ENCODE peak calls at places on chromosomes 1 and 21, in six cellular contexts. J is NB4; Z is activated CD4-positive, alpha-beta memory T cell treated with anti-CD3 and anti-CD28 coated beads, Interleukin-2, amount 10 ng/mL, durations not matched to agents 7 days and 5 days; K is activated CD4-positive, CD25-positive, alpha-beta regulatory T cell; P is NCI-H2081; Y is pulmonary artery endothelial cell. I is an unnamed sample.

GRCh38 chr1:177869586-177869985 is 100.3 kb downstream of the SEC16B start:
- DNase-seq in J (no peak), P (no peak), Y (no peak), K (no peak), Z (no peak), I (no peak)

GRCh38 chr1:206551985-206552325 is 44.6 kb downstream of the RASSF5 start:
- DNase-seq in Z (peak; percentile 88), K (peak; percentile 49), P (no peak), Y (no peak), J (no peak), I (no peak)

GRCh38 chr1:228039986-228040385 is 33.2 kb downstream of the WNT3A start:
- DNase-seq in J (no peak), P (no peak), Z (no peak), Y (no peak), K (no peak), I (no peak)

GRCh38 chr21:31866077-31866511 is 6.7 kb upstream of the HUNK start:
- DNase-seq in Y (peak; percentile 11), Z (peak; percentile 62), J (peak; percentile 80), P (peak; percentile 90), K (peak; percentile 33), I (peak; percentile 75)

GRCh38 chr1:60281360-60281932 is 207.9 kb upstream of the C1orf87 start:
- DNase-seq in J (peak; percentile 65), P (peak; percentile 84), K (no peak), Z (peak; percentile 18), Y (peak; percentile 67), I (peak; percentile 88)

GRCh38 chr1:232524056-232524455 is 105.9 kb downstream of the SIPA1L2 start:
- DNase-seq in P (no peak), K (no peak), Y (peak; percentile 26), J (no peak), Z (no peak), I (no peak)

GRCh38 chr1:1079408-1080121 is 5.5 kb upstream of the RNF223 start:
- DNase-seq in Z (no peak), P (peak; percentile 39), J (peak; percentile 74), Y (peak; percentile 26), K (no peak), I (no peak)

GRCh38 chr1:24540906-24541710 is 14.8 kb upstream of the NCMAP start:
- DNase-seq in Y (no peak), J (peak; percentile 59), K (no peak), Z (peak; percentile 45), P (no peak), I (no peak)

GRCh38 chr21:44424608-44425306 is 30.6 kb upstream of the LRRC3 start:
- DNase-seq in P (no peak), Y (no peak), J (no peak), K (no peak), Z (no peak), I (no peak)

GRCh38 chr21:36753556-36753955 is 54.6 kb downstream of the SIM2 start:
- DNase-seq in Z (no peak), J (no peak), P (no peak), K (no peak), Y (no peak), I (no peak)

GRCh38 chr1:152410599-152410998 is 3.5 kb downstream of the CRNN start:
- DNase-seq in Y (no peak), P (no peak), J (no peak), Z (no peak), K (no peak), I (no peak)

GRCh38 chr1:208868554-208868953 is 624.4 kb upstream of the PLXNA2 start:
- DNase-seq in Z (no peak), P (no peak), J (no peak), K (no peak), Y (peak; percentile 22), I (no peak)

GRCh38 chr1:15803380-15803779 is 4.1 kb downstream of the UQCRHL start:
- DNase-seq in Z (peak; percentile 26), J (peak; percentile 46), K (no peak), Y (no peak), P (peak; percentile 52), I (no peak)

GRCh38 chr1:212353181-212353580 is 61.5 kb downstream of the PACC1 start:
- DNase-seq in Y (no peak), Z (no peak), K (no peak), P (no peak), J (peak; percentile 14), I (no peak)

GRCh38 chr1:205933672-205934618 is 9.3 kb downstream of the SLC26A9 start:
- DNase-seq in K (no peak), Z (no peak), P (no peak), Y (peak; percentile 63), J (peak; percentile 72), I (no peak)

GRCh38 chr1:206829875-206830274 is 35.5 kb upstream of the IL20 start:
- DNase-seq in Z (no peak), J (peak; percentile 57), K (no peak), P (no peak), Y (no peak), I (no peak)

GRCh38 chr21:37227071-37228002 is 39.8 kb downstream of the VPS26C start:
- DNase-seq in P (no peak), Y (no peak), Z (no peak), K (no peak), J (no peak), I (peak; percentile 71)

GRCh38 chr1:85894651-85895050 is 186.4 kb upstream of the ZNHIT6 start:
- DNase-seq in K (no peak), J (peak; percentile 35), Y (no peak), P (no peak), Z (no peak), I (no peak)

GRCh38 chr21:30189763-30190162 is 23.2 kb upstream of the CLDN17 start:
- DNase-seq in J (no peak), Y (no peak), K (no peak), P (peak; percentile 60), Z (no peak), I (no peak)

GRCh38 chr1:63674238-63674864 is 81.1 kb downstream of the PGM1 start:
- DNase-seq in P (peak; percentile 57), K (no peak), Y (peak; percentile 45), J (peak; percentile 49), Z (no peak), I (peak; percentile 45)

GRCh38 chr1:224623743-224624333 is 7.7 kb downstream of the CNIH3 start:
- DNase-seq in J (peak; percentile 96), Z (peak; percentile 94), Y (peak; percentile 50), K (peak; percentile 50), P (no peak), I (no peak)

GRCh38 chr1:93734999-93735398 is 53.4 kb upstream of the BCAR3 start:
- DNase-seq in J (no peak), Z (no peak), K (no peak), P (no peak), Y (no peak), I (no peak)

GRCh38 chr1:82818596-82818995 is 1017.9 kb downstream of the ADGRL2 start:
- DNase-seq in P (peak; percentile 44), Z (no peak), J (no peak), Y (no peak), K (no peak), I (no peak)

GRCh38 chr1:184691719-184692324 is 62.8 kb downstream of the EDEM3 start:
- DNase-seq in K (no peak), P (peak; percentile 76), J (peak; percentile 36), Z (no peak), Y (peak; percentile 19), I (no peak)

GRCh38 chr1:225693085-225693698 is 40.3 kb upstream of the ENAH start:
- DNase-seq in P (no peak), Z (no peak), Y (no peak), K (no peak), J (no peak), I (no peak)

GRCh38 chr1:76577818-76578185 is 289.5 kb upstream of the ST6GALNAC5 start:
- DNase-seq in Z (no peak), K (no peak), Y (no peak), J (no peak), P (peak; percentile 46), I (no peak)

GRCh38 chr1:234102591-234102990 is 198.1 kb downstream of the SLC35F3 start:
- DNase-seq in J (no peak), Z (no peak), Y (no peak), K (no peak), P (peak; percentile 16), I (no peak)

GRCh38 chr1:52673513-52673912 is 24.6 kb downstream of the COA7 start:
- DNase-seq in J (no peak), Z (no peak), K (no peak), Y (no peak), P (no peak), I (no peak)

GRCh38 chr21:46181953-46182547 is 2.2 kb downstream of the SPATC1L start:
- DNase-seq in Z (no peak), P (no peak), J (no peak), K (no peak), Y (no peak), I (no peak)

GRCh38 chr1:202207292-202207691 is 13.7 kb downstream of the LGR6 start:
- DNase-seq in K (no peak), Y (peak; percentile 45), P (peak; percentile 9), J (no peak), Z (no peak), I (no peak)

GRCh38 chr1:68015369-68015768 is 35.1 kb downstream of the DIRAS3 start:
- DNase-seq in P (no peak), Z (no peak), J (no peak), K (no peak), Y (no peak), I (no peak)

GRCh38 chr1:98897479-98897878 is 107.2 kb downstream of the PLPPR5 start:
- DNase-seq in J (no peak), Z (no peak), Y (no peak), P (no peak), K (no peak), I (no peak)

GRCh38 chr1:198253259-198253658 is 96.5 kb downstream of the NEK7 start:
- DNase-seq in J (no peak), P (no peak), Y (no peak), Z (no peak), K (no peak), I (no peak)

GRCh38 chr1:156584813-156585212 is 5.3 kb downstream of the TTC24 start:
- DNase-seq in K (no peak), J (no peak), Y (no peak), Z (no peak), P (peak; percentile 64), I (no peak)

GRCh38 chr1:96722161-96722908 is 751 bp downstream of the PTBP2 start:
- DNase-seq in P (peak; percentile 35), Y (peak; percentile 37), Z (no peak), J (peak; percentile 65), K (peak; percentile 29), I (peak; percentile 62)

GRCh38 chr1:45306319-45306718 is 20.4 kb upstream of the HPDL start:
- DNase-seq in J (peak; percentile 81), Z (peak; percentile 45), P (no peak), Y (no peak), K (no peak), I (no peak)

GRCh38 chr1:206094024-206094423 is 23.2 kb downstream of the AVPR1B start:
- DNase-seq in J (no peak), Y (no peak), P (peak; percentile 92), Z (no peak), K (no peak), I (peak; percentile 64)

GRCh38 chr1:224411766-224412165 is 22.8 kb downstream of the WDR26 start:
- DNase-seq in Y (no peak), P (no peak), Z (no peak), K (no peak), J (no peak), I (no peak)

GRCh38 chr21:33412832-33413519 is 9.8 kb downstream of the IFNGR2 start:
- DNase-seq in J (no peak), K (no peak), Z (no peak), P (no peak), Y (no peak), I (no peak)